ENCODE peak calls at places on chromosomes 16 and 17, in four cellular contexts. A is naive thymus-derived CD4-positive, alpha-beta T cell; H is PC-9; F is sigmoid colon. C is an unnamed sample. For H3K4me1 and H3K9me3, the result is how much of the 10 kb centered on the place peaks cover.

GRCh38 chr16:57873218-57873617 is 70.9 kb upstream of the KIFC3 start:
- DNase-seq in A (no peak), F (no peak), H (no peak), C (no peak)

GRCh38 chr17:77840576-77841160 is 117.8 kb upstream of the TNRC6C start:
- DNase-seq in A (no peak), H (no peak), F (peak), C (no peak)

GRCh38 chr17:5672815-5673430 is 88.6 kb upstream of the NLRP1 start:
- DNase-seq in F (no peak), H (no peak), A (no peak), C (no peak)

GRCh38 chr17:81900181-81900820 is 1.7 kb upstream of the NPB start:
- DNase-seq in A (no peak), F (no peak), H (no peak), C (no peak)

GRCh38 chr17:79028496-79029326 is 4.7 kb downstream of the C1QTNF1 start:
- DNase-seq in H (no peak), A (no peak), F (peak), C (no peak)

GRCh38 chr16:29963021-29963743 is 1.3 kb downstream of the TMEM219 start:
- DNase-seq in H (no peak), F (no peak), A (no peak), C (no peak)

GRCh38 chr16:183005-183404 is 2.7 kb downstream of the HBQ1 start:
- DNase-seq in H (no peak), F (no peak), A (no peak), C (no peak)

GRCh38 chr17:83078378-83079339 is 750 bp upstream of the METRNL start:
- DNase-seq in A (no peak), H (no peak), F (peak), C (no peak)

GRCh38 chr16:8146613-8147012 is 443.7 kb downstream of the TMEM114 start:
- DNase-seq in H (no peak), A (no peak), F (no peak), C (no peak)

GRCh38 chr16:1822801-1823200 is 3.8 kb downstream of the HAGH start:
- DNase-seq in H (no peak), A (no peak), F (no peak), C (no peak)

GRCh38 chr17:4594406-4595349 is 10.3 kb downstream of the SMTNL2 start:
- DNase-seq in H (no peak), A (no peak), F (no peak), C (no peak)

GRCh38 chr17:22703786-22704441 is 1011.6 kb downstream of the KCNJ18 start:
- DNase-seq in A (no peak), H (no peak), F (peak), C (no peak)

GRCh38 chr16:75471723-75472634 is 7.5 kb upstream of the TMEM170A start:
- DNase-seq in H (peak), F (peak), A (no peak), C (peak)

GRCh38 chr17:48604770-48605329 is at the start of gene HOXB6:
- DNase-seq in A (no peak), H (peak), F (no peak), C (no peak)

GRCh38 chr17:70527364-70527888 is 358.1 kb downstream of the KCNJ2 start:
- DNase-seq in A (no peak), F (no peak), H (no peak), C (no peak)

GRCh38 chr17:80774643-80775281 is 216.9 kb upstream of the CHMP6 start:
- DNase-seq in F (peak), A (no peak), H (no peak), C (no peak)

GRCh38 chr17:64707077-64707591 is 45.0 kb upstream of the SMURF2 start:
- DNase-seq in F (peak), A (no peak), H (peak), C (no peak)

GRCh38 chr16:59021751-59022150 is 287.6 kb upstream of the GOT2 start:
- DNase-seq in F (no peak), H (no peak), A (no peak), C (no peak)

GRCh38 chr16:27317320-27317719 is 3.5 kb downstream of the IL4R start:
- DNase-seq in H (no peak), F (peak), A (no peak), C (no peak)

GRCh38 chr17:72850410-72850809 is 242.1 kb downstream of the SLC39A11 start:
- DNase-seq in F (no peak), A (no peak), H (no peak), C (no peak)

DNA sequence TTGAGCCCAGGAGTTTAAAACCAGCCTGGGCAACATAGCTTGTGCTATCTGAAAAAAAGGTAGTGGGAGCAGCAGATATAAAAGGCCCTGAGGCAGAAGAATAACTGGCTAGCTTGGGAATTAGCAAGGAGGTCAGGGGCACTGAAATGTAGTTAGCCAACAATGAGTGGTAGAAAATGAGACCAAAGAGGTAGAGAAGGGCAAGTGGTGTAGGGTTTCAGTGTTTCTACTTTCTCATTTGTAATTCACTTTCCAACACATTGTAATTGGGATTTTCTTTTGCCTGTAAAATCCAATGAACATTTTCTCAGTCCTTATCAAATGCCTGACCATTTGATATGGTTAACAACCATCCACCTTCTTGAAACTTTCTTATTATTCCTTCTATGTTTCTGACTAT is 95.1 kb upstream of the CORO6 start:
- DNase-seq in F (no peak), H (peak), A (no peak), C (no peak)
- H3K4me1 ChIP-seq in F (under half), H (under half), A (under half), C (half or more)

DNA sequence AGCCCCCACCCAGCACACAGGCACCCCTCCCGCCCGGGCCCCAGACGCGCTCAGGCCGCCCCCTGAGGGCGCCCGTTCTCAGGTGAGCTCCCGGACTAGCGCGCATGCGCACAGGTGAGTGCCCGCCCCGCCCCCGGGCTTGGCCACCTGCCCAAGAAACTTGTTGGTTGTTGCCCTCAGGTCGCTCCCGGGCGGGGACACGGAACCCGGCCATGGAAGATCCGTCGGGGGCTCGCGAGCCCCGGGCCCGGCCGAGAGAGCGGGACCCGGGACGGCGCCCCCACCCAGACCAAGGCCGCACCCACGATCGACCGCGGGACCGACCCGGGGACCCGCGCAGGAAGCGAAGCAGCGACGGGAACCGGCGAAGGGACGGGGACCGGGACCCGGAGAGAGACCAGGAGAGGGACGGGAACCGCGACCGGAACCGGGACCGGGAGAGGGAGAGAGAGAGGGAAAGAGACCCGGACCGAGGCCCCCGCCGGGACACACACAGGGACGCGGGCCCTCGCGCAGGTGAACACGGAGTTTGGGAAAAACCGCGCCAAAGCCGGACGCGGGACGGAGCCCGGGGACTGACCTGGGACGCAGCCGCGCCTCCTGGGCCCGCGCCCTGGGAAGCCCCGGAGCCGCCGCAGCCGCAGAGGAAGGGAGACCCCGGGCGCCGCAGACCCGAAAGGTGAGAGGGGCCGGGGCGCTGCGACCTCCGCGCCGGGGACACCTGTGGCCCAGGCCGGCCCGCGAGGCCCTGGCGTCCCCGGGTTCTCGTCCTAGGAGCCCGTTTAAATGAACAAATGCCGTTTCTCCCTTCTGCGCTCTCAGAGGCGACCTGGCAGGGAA is at the start of gene MARVELD3:
- DNase-seq in F (no peak), A (no peak), H (peak), C (peak)
- H3K4me3 ChIP-seq in F (peak), A (no peak), H (peak), C (no peak)

GRCh38 chr16:35203636-35204035 is 1744.2 kb downstream of the TP53TG3F start:
- DNase-seq in H (no peak), A (no peak), F (no peak), C (no peak)

GRCh38 chr16:35210681-35211433 is 1751.4 kb downstream of the TP53TG3F start:
- DNase-seq in A (no peak), H (peak), F (no peak), C (no peak)

GRCh38 chr16:35208001-35208935 is 1748.9 kb downstream of the TP53TG3F start:
- DNase-seq in F (no peak), A (no peak), H (peak), C (no peak)

GRCh38 chr16:35207059-35207999 is 1747.9 kb downstream of the TP53TG3F start:
- DNase-seq in H (peak), A (no peak), F (no peak), C (no peak)
- H3K9me3 ChIP-seq in H (under half), A (under half), F (under half), C (under half)

GRCh38 chr16:51155199-51155607 is 4.1 kb upstream of the SALL1 start:
- DNase-seq in F (no peak), A (no peak), H (no peak), C (no peak)
- H3K4me1 ChIP-seq in F (half or more), A (under half), H (under half), C (under half)

DNA sequence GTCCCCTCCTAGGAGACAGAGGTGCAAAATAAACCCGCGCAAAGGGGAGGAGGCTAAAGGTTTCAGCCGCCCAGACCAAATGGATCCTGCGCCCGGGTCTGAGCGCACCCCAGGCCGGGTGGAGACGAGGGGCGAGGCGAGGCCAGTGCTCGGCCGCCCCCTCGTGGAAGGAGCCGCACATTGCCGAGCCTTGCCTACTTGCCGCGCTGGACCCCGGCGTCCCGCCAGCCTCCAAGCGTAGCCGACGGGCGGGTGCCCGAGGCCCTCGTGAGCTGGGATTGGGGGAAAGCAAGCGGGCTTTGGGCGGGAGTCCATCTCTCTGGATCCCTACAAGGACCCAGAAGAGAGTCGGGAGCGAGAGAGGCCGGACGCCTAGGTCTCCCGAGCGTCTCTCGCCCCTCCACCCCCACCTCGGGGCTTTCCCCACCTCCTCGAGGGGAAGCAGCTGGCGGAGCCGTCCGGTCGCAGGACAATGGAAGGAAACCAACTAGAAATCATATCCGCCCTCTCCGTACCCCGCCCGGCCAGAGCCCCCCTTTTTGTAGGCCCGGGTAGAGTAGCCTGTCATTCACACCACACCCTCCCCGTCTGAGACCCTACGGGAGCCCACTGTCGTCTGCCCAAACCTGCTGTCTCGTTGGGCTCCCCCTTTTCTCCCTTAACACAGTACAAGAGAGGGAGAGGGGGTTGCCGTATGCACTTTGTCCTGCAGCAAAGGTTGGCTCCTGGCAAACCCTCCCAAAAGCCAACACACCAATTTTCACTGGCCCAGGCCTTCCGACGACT is 664 bp upstream of the BCL6B start:
- DNase-seq in H (no peak), F (peak), A (peak), C (peak)
- H3K4me3 ChIP-seq in H (no peak), F (peak), A (peak), C (peak)

DNA sequence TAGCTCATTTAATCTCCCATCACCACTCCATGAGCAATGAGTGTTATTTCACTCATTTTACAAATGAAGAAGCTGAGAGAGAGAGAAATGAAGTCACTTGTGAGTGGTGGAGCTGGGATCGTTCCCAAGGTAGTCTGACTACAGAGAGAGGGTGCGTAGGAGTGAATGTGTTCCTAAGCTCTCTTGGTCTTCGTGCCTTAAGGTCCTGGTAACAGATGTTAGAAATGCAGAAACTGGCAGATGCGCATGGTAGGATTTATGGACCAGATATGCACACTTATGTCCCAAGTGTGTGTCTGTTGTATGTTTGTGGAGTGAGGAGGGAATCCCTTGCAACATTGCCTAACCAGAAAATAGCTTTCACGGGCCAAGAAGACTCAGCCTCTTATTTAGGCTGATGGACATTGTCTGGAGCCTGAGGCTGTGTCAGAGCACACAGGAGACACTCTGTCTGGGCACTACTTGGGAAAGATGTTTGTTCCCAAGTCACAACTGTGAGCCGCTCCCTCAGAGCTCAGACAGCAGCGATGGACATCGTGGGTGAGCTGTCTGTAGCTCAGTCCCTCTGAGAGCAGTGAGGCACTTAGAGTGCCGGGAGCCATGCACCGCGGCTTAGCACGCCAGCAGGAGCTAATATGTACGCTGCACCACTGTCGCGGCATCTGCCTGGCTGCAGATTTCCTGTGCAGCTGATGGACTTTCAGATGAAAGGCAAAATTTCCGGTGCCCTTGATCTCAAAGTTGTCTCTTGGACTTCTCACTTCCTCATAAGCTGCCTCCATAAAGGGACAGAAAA is 93.0 kb upstream of the ZNF469 start:
- DNase-seq in H (no peak), F (no peak), A (no peak), C (no peak)
- H3K9me3 ChIP-seq in H (under half), F (under half), A (under half), C (under half)

GRCh38 chr17:44436336-44436735 is 46.9 kb upstream of the ITGA2B start:
- DNase-seq in F (no peak), H (no peak), A (no peak), C (no peak)
- H3K4me1 ChIP-seq in F (under half), H (under half), A (under half), C (under half)